ENCODE peak calls at places on chromosomes 13 and 19, in five cellular contexts. G, Z, W, Q and X are unnamed samples.

GRCh38 chr19:10395003-10395402 is 8.3 kb downstream of the CDC37 start:
- DNase-seq in W (no peak), Q (no peak), G (no peak), Z (no peak), X (no peak)

GRCh38 chr13:21022694-21023325 is 38.6 kb downstream of the LATS2 start:
- DNase-seq in Z (no peak), W (no peak), G (no peak), Q (no peak), X (no peak)

GRCh38 chr13:46598140-46598819 is 45.3 kb downstream of the LRCH1 start:
- DNase-seq in Q (no peak), W (peak), G (no peak), Z (no peak), X (no peak)

GRCh38 chr19:13817615-13818371 is 22.6 kb downstream of the ZSWIM4 start:
- DNase-seq in G (no peak), Q (peak), W (no peak), Z (no peak), X (no peak)

GRCh38 chr19:20247016-20247683 is 80.1 kb downstream of the ZNF486 start:
- DNase-seq in Z (no peak), Q (no peak), W (no peak), G (peak), X (no peak)

GRCh38 chr19:37983153-37983552 is 76.1 kb downstream of the SIPA1L3 start:
- DNase-seq in G (no peak), W (no peak), Z (no peak), Q (no peak), X (no peak)

GRCh38 chr13:99028890-99029289 is 51.0 kb upstream of the DOCK9 start:
- DNase-seq in G (peak), Q (no peak), Z (no peak), W (peak), X (peak)

GRCh38 chr19:35790981-35791813 is 15.8 kb downstream of the ARHGAP33 start:
- DNase-seq in Z (no peak), Q (no peak), W (no peak), G (no peak), X (no peak)

GRCh38 chr13:33494596-33495214 is 209.2 kb upstream of the STARD13 start:
- DNase-seq in Z (no peak), W (no peak), G (no peak), Q (peak), X (no peak)

GRCh38 chr19:28619842-28620429 is 593.0 kb downstream of the UQCRFS1 start:
- DNase-seq in Z (no peak), W (no peak), Q (no peak), G (no peak), X (no peak)

GRCh38 chr13:106548064-106548696 is 12.7 kb upstream of the EFNB2 start:
- DNase-seq in G (no peak), Q (no peak), Z (no peak), W (no peak), X (no peak)

GRCh38 chr13:31301119-31301518 is 101.3 kb downstream of the B3GLCT start:
- DNase-seq in Z (no peak), Q (no peak), W (no peak), G (no peak), X (no peak)

GRCh38 chr19:29376855-29377354 is 148.9 kb upstream of the VSTM2B start:
- DNase-seq in W (no peak), Q (no peak), G (no peak), Z (no peak), X (no peak)

GRCh38 chr13:44819245-44819644 is 170.0 kb downstream of the NUFIP1 start:
- DNase-seq in W (no peak), Z (no peak), Q (no peak), G (peak), X (peak)

GRCh38 chr13:78636493-78636892 is 22.5 kb downstream of the OBI1 start:
- DNase-seq in G (no peak), W (no peak), Q (no peak), Z (no peak), X (no peak)

GRCh38 chr13:103525530-103525929 is 459.3 kb upstream of the SLC10A2 start:
- DNase-seq in Z (no peak), W (no peak), G (no peak), Q (no peak), X (no peak)

GRCh38 chr19:6737873-6738725 is 719 bp upstream of the GPR108 start:
- DNase-seq in G (peak), Z (peak), Q (peak), W (peak), X (peak)

GRCh38 chr13:99527346-99527745 is 26.1 kb downstream of the TM9SF2 start:
- DNase-seq in Z (no peak), G (no peak), W (no peak), Q (no peak), X (no peak)

GRCh38 chr13:77026255-77026782 is 640 bp downstream of the FBXL3 start:
- DNase-seq in Q (peak), G (peak), W (peak), Z (peak), X (peak)

GRCh38 chr13:108178105-108178504 is 37.2 kb downstream of the LIG4 start:
- DNase-seq in Z (no peak), W (no peak), G (no peak), Q (no peak), X (no peak)